ENCODE peak calls at places on chromosomes 7 and 10, in eight cellular contexts. J is naive thymus-derived CD4-positive, alpha-beta T cell; C is kidney epithelial cell; V is ascending aorta; E is heart left ventricle; A is adrenal gland; M is tibial nerve; K is cardiac muscle cell. U is an unnamed sample.

GRCh38 chr10:70145666-70146488 is 623 bp downstream of the TYSND1 start:
- DNase-seq in E (peak; percentile 85), J (peak; percentile 71), C (no peak), V (peak; percentile 81), K (peak; percentile 61), M (peak; percentile 38), A (peak; percentile 71), U (peak; percentile 76)

GRCh38 chr10:80359644-80360043 is 3.1 kb downstream of the DYDC2 start:
- DNase-seq in V (no peak), M (no peak), J (no peak), C (no peak), E (peak; percentile 66), A (no peak), K (no peak), U (no peak)

GRCh38 chr7:150407588-150408392 is 28.7 kb downstream of the ZNF775 start:
- DNase-seq in C (no peak), J (no peak), A (peak; percentile 17), V (no peak), K (no peak), M (no peak), E (peak; percentile 65), U (no peak)

GRCh38 chr7:138776156-138776833 is 21.5 kb upstream of the TMEM213 start:
- DNase-seq in M (no peak), E (no peak), K (no peak), J (no peak), A (no peak), V (no peak), C (no peak), U (no peak)

GRCh38 chr10:101693701-101694055 is 1.3 kb downstream of the FBXW4 start:
- DNase-seq in E (no peak), A (no peak), C (no peak), J (no peak), K (peak; percentile 59), M (peak; percentile 21), V (peak; percentile 63), U (no peak)

GRCh38 chr10:4352566-4352961 is 473.4 kb upstream of the AKR1E2 start:
- DNase-seq in A (no peak), C (no peak), E (no peak), V (peak; percentile 72), J (no peak), M (peak; percentile 68), K (peak; percentile 82), U (no peak)

GRCh38 chr7:103870664-103871063 is 118.8 kb downstream of the RELN start:
- DNase-seq in E (no peak), A (no peak), V (no peak), M (no peak), C (no peak), J (no peak), K (no peak), U (no peak)

GRCh38 chr7:44982535-44982923 is 3.7 kb upstream of the MYO1G start:
- DNase-seq in M (no peak), V (no peak), E (no peak), K (no peak), C (no peak), A (no peak), J (no peak), U (no peak)

GRCh38 chr10:98425511-98426352 is 10.8 kb upstream of the PYROXD2 start:
- DNase-seq in M (no peak), C (no peak), K (peak; percentile 47), V (peak; percentile 63), E (no peak), A (peak; percentile 55), J (peak; percentile 28), U (peak; percentile 19)

GRCh38 chr10:77970869-77971803 is 44.6 kb upstream of the DLG5 start:
- DNase-seq in K (peak; percentile 94), A (peak; percentile 85), V (peak; percentile 91), C (no peak), M (peak; percentile 53), J (no peak), E (no peak), U (no peak)

GRCh38 chr7:131956864-131957263 is 400.4 kb upstream of the PODXL start:
- DNase-seq in C (no peak), J (no peak), K (no peak), A (no peak), V (no peak), M (no peak), E (no peak), U (no peak)

GRCh38 chr7:40507166-40507565 is 372.4 kb downstream of the SUGCT start:
- DNase-seq in E (no peak), J (no peak), A (no peak), K (no peak), V (no peak), C (no peak), M (no peak), U (no peak)

GRCh38 chr7:95404316-95404715 is 8.1 kb upstream of the PON3 start:
- DNase-seq in A (no peak), C (no peak), M (no peak), J (no peak), V (no peak), K (peak; percentile 36), E (no peak), U (no peak)

GRCh38 chr7:121169469-121169868 is 159.3 kb upstream of the WNT16 start:
- DNase-seq in E (no peak), M (no peak), A (no peak), C (no peak), V (no peak), K (no peak), J (no peak), U (no peak)

GRCh38 chr7:149729983-149730801 is 43.2 kb downstream of the ZNF467 start:
- DNase-seq in K (no peak), E (no peak), M (no peak), V (no peak), C (no peak), J (no peak), A (no peak), U (no peak)

GRCh38 chr7:79176859-79177477 is 276.5 kb downstream of the MAGI2 start:
- DNase-seq in J (no peak), K (peak; percentile 61), C (peak; percentile 14), V (no peak), A (no peak), E (no peak), M (peak; percentile 18), U (no peak)

GRCh38 chr10:60905580-60905979 is 38.4 kb downstream of the RHOBTB1 start:
- DNase-seq in A (no peak), M (no peak), K (peak; percentile 65), E (peak; percentile 71), J (no peak), C (no peak), V (peak; percentile 91), U (no peak)

GRCh38 chr7:28858206-28858605 is 99.9 kb downstream of the TRIL start:
- DNase-seq in K (no peak), J (no peak), V (no peak), A (no peak), C (no peak), E (no peak), M (no peak), U (no peak)

GRCh38 chr10:80771902-80772555 is 234.3 kb downstream of the SH2D4B start:
- DNase-seq in K (no peak), E (no peak), A (no peak), M (no peak), V (no peak), J (no peak), C (no peak), U (no peak)

GRCh38 chr10:80500572-80501380 is 36.9 kb upstream of the SH2D4B start:
- DNase-seq in K (peak; percentile 64), M (peak; percentile 76), A (peak; percentile 26), E (peak; percentile 76), C (no peak), V (peak; percentile 66), J (no peak), U (peak; percentile 37)

GRCh38 chr10:96556003-96556402 is 30.8 kb downstream of the TM9SF3 start:
- DNase-seq in E (no peak), M (no peak), V (no peak), J (no peak), A (no peak), K (peak; percentile 28), C (no peak), U (no peak)

DNA sequence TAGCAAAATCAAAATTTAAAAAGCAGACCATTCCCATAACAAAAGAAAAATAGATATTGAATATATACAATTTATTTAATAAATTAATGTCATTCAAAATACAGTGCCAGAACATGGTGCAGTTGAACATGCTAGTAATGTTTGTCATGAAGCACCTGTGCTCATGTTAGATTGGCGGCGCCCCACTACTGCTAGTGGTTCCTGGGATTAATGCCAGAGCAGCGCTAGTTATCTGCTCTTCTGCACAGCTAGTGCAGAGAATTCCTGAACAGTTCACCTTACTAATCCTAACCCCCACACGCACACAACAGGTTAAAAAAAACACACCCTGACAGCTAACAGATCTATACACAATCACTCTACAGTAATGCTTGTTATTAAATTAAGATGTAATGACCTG is 23.4 kb downstream of the KBTBD2 start:
- DNase-seq in M (no peak), J (no peak), C (no peak), E (no peak), K (no peak), V (no peak), A (no peak), U (no peak)
- H3K36me3 ChIP-seq in M (peaks cover 80% of the 10 kb centered on the region), J (peaks cover 6% of the 10 kb centered on the region), C (no peaks in the 10 kb centered on the region), E (no peaks in the 10 kb centered on the region), K (peaks cover 20% of the 10 kb centered on the region), V (peaks cover 49% of the 10 kb centered on the region), A (peaks cover 20% of the 10 kb centered on the region), U (peaks cover 24% of the 10 kb centered on the region)

DNA sequence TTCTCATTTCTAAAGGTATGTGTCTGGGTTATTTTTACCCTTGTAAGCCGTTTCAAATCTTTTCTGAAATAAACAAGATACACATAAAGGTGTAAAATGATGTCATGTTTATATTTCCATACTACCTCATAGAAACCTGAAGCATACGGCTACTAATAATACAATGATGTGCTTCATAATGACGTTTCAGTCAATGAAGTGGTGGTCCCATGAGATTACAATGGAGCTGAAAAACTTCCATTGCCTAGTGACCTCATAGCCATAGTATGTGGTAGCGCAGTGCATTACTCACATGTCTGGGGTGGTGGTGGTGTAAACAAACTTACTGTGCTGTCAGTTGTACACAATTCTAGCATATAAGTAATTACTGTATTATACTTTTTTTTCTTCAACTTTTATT is 24.9 kb downstream of the EPDR1 start:
- DNase-seq in M (no peak), A (no peak), K (peak; percentile 51), J (no peak), C (no peak), E (no peak), V (no peak), U (no peak)
- H3K4me3 ChIP-seq in M (no peak overlapping the region), A (no peak overlapping the region), K (no peak overlapping the region), J (no peak overlapping the region), C (no peak overlapping the region), E (no peak overlapping the region), V (no peak overlapping the region), U (no peak overlapping the region)

GRCh38 chr7:35250452-35250851 is 3.4 kb downstream of the TBX20 start:
- DNase-seq in V (no peak), A (no peak), J (no peak), M (no peak), K (no peak), E (no peak), C (no peak), U (no peak)
- H3K27me3 ChIP-seq in V (no peaks in the 10 kb centered on the region), A (peaks cover 71% of the 10 kb centered on the region), J (peaks cover 15% of the 10 kb centered on the region), M (no peaks in the 10 kb centered on the region), K (peaks cover 9% of the 10 kb centered on the region), E (peaks cover 81% of the 10 kb centered on the region), C (peaks cover 59% of the 10 kb centered on the region), U (peaks cover 55% of the 10 kb centered on the region)

DNA sequence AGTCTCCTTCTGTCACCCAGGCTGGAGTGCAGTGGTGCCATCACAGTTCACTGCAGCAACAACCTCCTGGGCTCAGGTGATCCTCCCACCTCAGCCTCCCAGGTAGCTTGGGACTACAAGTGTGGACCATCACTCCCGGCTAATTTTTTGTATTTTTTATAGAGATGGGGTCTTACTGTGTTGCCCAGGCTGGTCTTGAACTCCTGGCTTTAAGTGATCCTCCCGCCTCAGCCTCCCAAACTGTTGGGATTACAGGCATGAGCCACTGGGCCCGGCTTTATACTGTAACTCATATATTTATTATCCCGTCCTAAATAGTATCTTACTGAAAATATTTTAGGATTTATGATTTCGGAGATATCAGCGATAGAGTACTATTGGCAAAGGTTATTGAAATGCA is 10.9 kb downstream of the EIF4H start:
- DNase-seq in K (no peak), M (no peak), J (no peak), V (no peak), E (no peak), C (no peak), A (peak; percentile 8), U (no peak)
- H3K36me3 ChIP-seq in K (peaks cover 23% of the 10 kb centered on the region), M (peaks cover 32% of the 10 kb centered on the region), J (peaks cover 22% of the 10 kb centered on the region), V (peaks cover 32% of the 10 kb centered on the region), E (no peaks in the 10 kb centered on the region), C (no peaks in the 10 kb centered on the region), A (peaks cover 20% of the 10 kb centered on the region), U (peaks cover 32% of the 10 kb centered on the region)